ENCODE peak calls at places on chromosomes 3 and 15, in seven cellular contexts. One of them, this sample, is unnamed. For H3K9me3, the result is how much of the 10 kb centered on the place peaks cover.

GRCh38 chr3:149442845-149443544 is 31.5 kb upstream of the TM4SF4 start:
- DNase-seq in lung: no peak
- DNase-seq in astrocyte: peak
- DNase-seq in IMR-90: peak
- DNase-seq in CD4-positive, alpha-beta T cell: no peak
- DNase-seq in stomach: no peak
- DNase-seq in WERI-Rb-1: no peak
- DNase-seq in this sample: no peak

GRCh38 chr3:161171113-161171512 is 50.0 kb upstream of the NMD3 start:
- DNase-seq in WERI-Rb-1: no peak
- DNase-seq in stomach: no peak
- DNase-seq in CD4-positive, alpha-beta T cell: no peak
- DNase-seq in IMR-90: peak
- DNase-seq in lung: no peak
- DNase-seq in astrocyte: peak
- DNase-seq in this sample: no peak

GRCh38 chr15:58934521-58934920 is 1.0 kb upstream of the SLTM start:
- DNase-seq in CD4-positive, alpha-beta T cell: no peak
- DNase-seq in IMR-90: no peak
- DNase-seq in WERI-Rb-1: peak
- DNase-seq in astrocyte: no peak
- DNase-seq in stomach: no peak
- DNase-seq in lung: no peak
- DNase-seq in this sample: no peak

GRCh38 chr3:72031581-72031980 is 246.6 kb upstream of the PROK2 start:
- DNase-seq in stomach: no peak
- DNase-seq in CD4-positive, alpha-beta T cell: no peak
- DNase-seq in lung: no peak
- DNase-seq in WERI-Rb-1: no peak
- DNase-seq in IMR-90: peak
- DNase-seq in astrocyte: peak
- DNase-seq in this sample: no peak

GRCh38 chr15:31262143-31262530 is 64.5 kb upstream of the KLF13 start:
- DNase-seq in CD4-positive, alpha-beta T cell: no peak
- DNase-seq in stomach: peak
- DNase-seq in astrocyte: no peak
- DNase-seq in IMR-90: no peak
- DNase-seq in WERI-Rb-1: no peak
- DNase-seq in lung: no peak
- DNase-seq in this sample: peak

GRCh38 chr3:16277471-16277870 is 12.5 kb downstream of the OXNAD1 start:
- DNase-seq in CD4-positive, alpha-beta T cell: no peak
- DNase-seq in astrocyte: no peak
- DNase-seq in WERI-Rb-1: no peak
- DNase-seq in lung: no peak
- DNase-seq in IMR-90: peak
- DNase-seq in stomach: no peak
- DNase-seq in this sample: no peak

GRCh38 chr3:4841225-4841624 is 138.0 kb upstream of the BHLHE40 start:
- DNase-seq in lung: no peak
- DNase-seq in CD4-positive, alpha-beta T cell: no peak
- DNase-seq in astrocyte: peak
- DNase-seq in stomach: no peak
- DNase-seq in IMR-90: peak
- DNase-seq in WERI-Rb-1: no peak
- DNase-seq in this sample: no peak

GRCh38 chr3:101310580-101311375 is 9.6 kb downstream of the IMPG2 start:
- DNase-seq in astrocyte: peak
- DNase-seq in stomach: no peak
- DNase-seq in IMR-90: peak
- DNase-seq in WERI-Rb-1: no peak
- DNase-seq in lung: no peak
- DNase-seq in CD4-positive, alpha-beta T cell: no peak
- DNase-seq in this sample: no peak

GRCh38 chr15:35529784-35530183 is 16.2 kb downstream of the DPH6 start:
- DNase-seq in astrocyte: no peak
- DNase-seq in IMR-90: no peak
- DNase-seq in CD4-positive, alpha-beta T cell: no peak
- DNase-seq in stomach: no peak
- DNase-seq in lung: no peak
- DNase-seq in WERI-Rb-1: no peak
- DNase-seq in this sample: no peak

GRCh38 chr3:34675383-34676120 is 877.1 kb downstream of the PDCD6IP start:
- DNase-seq in IMR-90: no peak
- DNase-seq in CD4-positive, alpha-beta T cell: no peak
- DNase-seq in stomach: no peak
- DNase-seq in astrocyte: peak
- DNase-seq in lung: no peak
- DNase-seq in WERI-Rb-1: no peak
- DNase-seq in this sample: no peak

GRCh38 chr3:123262226-123262625 is 60.5 kb downstream of the SEC22A start:
- DNase-seq in CD4-positive, alpha-beta T cell: no peak
- DNase-seq in astrocyte: no peak
- DNase-seq in IMR-90: no peak
- DNase-seq in stomach: no peak
- DNase-seq in lung: no peak
- DNase-seq in WERI-Rb-1: no peak
- DNase-seq in this sample: no peak

GRCh38 chr15:36401586-36401966 is 177.8 kb upstream of the CDIN1 start:
- DNase-seq in WERI-Rb-1: no peak
- DNase-seq in astrocyte: no peak
- DNase-seq in IMR-90: no peak
- DNase-seq in CD4-positive, alpha-beta T cell: no peak
- DNase-seq in stomach: no peak
- DNase-seq in lung: no peak
- DNase-seq in this sample: no peak

GRCh38 chr3:1007890-1008289 is 84.9 kb upstream of the CNTN6 start:
- DNase-seq in IMR-90: no peak
- DNase-seq in stomach: no peak
- DNase-seq in lung: no peak
- DNase-seq in CD4-positive, alpha-beta T cell: no peak
- DNase-seq in WERI-Rb-1: no peak
- DNase-seq in astrocyte: peak
- DNase-seq in this sample: no peak
- H3K9me3 ChIP-seq in IMR-90: under half
- H3K9me3 ChIP-seq in stomach: under half
- H3K9me3 ChIP-seq in lung: under half
- H3K9me3 ChIP-seq in CD4-positive, alpha-beta T cell: under half
- H3K9me3 ChIP-seq in WERI-Rb-1: under half
- H3K9me3 ChIP-seq in astrocyte: under half
- H3K9me3 ChIP-seq in this sample: under half

GRCh38 chr15:90264649-90265048 is 823 bp upstream of the NGRN start:
- DNase-seq in astrocyte: no peak
- DNase-seq in CD4-positive, alpha-beta T cell: no peak
- DNase-seq in IMR-90: no peak
- DNase-seq in WERI-Rb-1: no peak
- DNase-seq in lung: no peak
- DNase-seq in stomach: peak
- DNase-seq in this sample: no peak

GRCh38 chr15:90266061-90266431 is 574 bp downstream of the NGRN start:
- DNase-seq in CD4-positive, alpha-beta T cell: peak
- DNase-seq in IMR-90: peak
- DNase-seq in astrocyte: peak
- DNase-seq in lung: no peak
- DNase-seq in stomach: peak
- DNase-seq in WERI-Rb-1: peak
- DNase-seq in this sample: no peak

GRCh38 chr15:90266485-90266884 is 1.0 kb downstream of the NGRN start:
- DNase-seq in astrocyte: no peak
- DNase-seq in stomach: peak
- DNase-seq in IMR-90: peak
- DNase-seq in CD4-positive, alpha-beta T cell: no peak
- DNase-seq in WERI-Rb-1: no peak
- DNase-seq in lung: no peak
- DNase-seq in this sample: no peak

GRCh38 chr15:90268415-90268814 is 2.9 kb downstream of the NGRN start:
- DNase-seq in lung: no peak
- DNase-seq in stomach: no peak
- DNase-seq in CD4-positive, alpha-beta T cell: no peak
- DNase-seq in IMR-90: no peak
- DNase-seq in WERI-Rb-1: no peak
- DNase-seq in astrocyte: no peak
- DNase-seq in this sample: no peak

DNA sequence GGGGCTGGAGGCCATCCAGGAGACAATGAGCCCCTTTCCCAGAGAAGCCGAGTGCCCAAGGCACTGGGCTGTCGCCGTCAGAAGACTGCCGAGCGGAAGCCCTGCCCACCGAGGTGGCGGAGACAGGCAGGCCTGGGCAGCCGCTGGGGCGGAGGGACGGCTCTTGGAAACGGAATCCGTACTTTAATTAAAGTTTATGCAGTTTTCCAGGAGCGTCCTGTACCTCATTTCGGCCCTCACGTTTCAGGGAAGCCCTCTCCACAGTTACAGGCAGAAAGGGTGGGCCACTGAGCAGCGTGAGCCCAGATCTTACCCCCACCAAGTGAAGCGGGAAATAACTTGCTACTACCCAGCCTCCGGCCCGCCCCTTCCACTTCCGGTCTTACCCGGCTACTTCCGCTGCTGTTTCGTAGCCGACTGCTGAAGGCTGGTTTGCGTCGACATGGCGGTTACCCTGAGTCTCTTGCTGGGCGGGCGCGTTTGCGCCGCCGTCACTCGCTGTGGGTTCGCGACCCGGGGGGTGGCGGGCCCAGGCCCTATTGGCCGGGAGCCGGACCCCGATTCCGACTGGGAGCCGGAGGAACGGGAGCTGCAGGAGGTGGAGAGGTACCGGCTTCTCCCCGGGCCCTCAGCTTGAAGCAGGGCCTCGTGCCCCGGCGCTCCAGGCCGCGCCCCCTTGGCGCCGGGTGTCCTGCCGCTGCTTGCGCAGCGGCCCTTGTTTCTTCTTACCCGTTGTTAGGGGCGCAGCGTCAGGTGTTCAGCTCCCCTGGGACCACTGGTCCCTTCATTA is at the start of gene NGRN:
- DNase-seq in stomach: peak
- DNase-seq in astrocyte: peak
- DNase-seq in CD4-positive, alpha-beta T cell: peak
- DNase-seq in WERI-Rb-1: peak
- DNase-seq in lung: peak
- DNase-seq in IMR-90: peak
- DNase-seq in this sample: peak
- TF ChIP-seq CTCF in stomach: no peak
- TF ChIP-seq CTCF in astrocyte: no peak
- TF ChIP-seq CTCF in CD4-positive, alpha-beta T cell: no peak
- TF ChIP-seq CTCF in WERI-Rb-1: no peak
- TF ChIP-seq CTCF in lung: no peak
- TF ChIP-seq CTCF in IMR-90: no peak
- TF ChIP-seq CTCF in this sample: no peak

DNA sequence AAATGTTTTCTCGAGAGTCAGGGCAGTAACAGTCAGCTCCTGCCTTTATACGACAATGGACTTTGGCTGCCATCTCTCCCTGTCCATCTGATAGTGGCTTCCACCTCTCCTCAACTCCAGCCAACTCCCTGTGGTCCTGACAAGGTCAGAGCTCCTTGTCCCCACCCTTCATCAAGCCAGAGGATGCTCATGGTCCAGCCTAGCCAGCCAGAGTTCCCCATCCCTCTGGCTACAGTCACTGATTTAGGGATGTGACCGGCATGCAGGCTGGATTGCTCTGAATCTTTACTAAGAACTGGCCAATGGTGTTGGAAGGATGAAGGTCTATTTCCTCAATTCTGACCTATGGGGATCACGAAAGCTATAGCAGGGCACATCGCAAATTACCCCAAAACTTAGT is 156.1 kb downstream of the OR4M2 start:
- DNase-seq in lung: no peak
- DNase-seq in WERI-Rb-1: no peak
- DNase-seq in stomach: no peak
- DNase-seq in IMR-90: no peak
- DNase-seq in astrocyte: no peak
- DNase-seq in CD4-positive, alpha-beta T cell: no peak
- DNase-seq in this sample: no peak
- H3K9me3 ChIP-seq in lung: under half
- H3K9me3 ChIP-seq in WERI-Rb-1: under half
- H3K9me3 ChIP-seq in stomach: under half
- H3K9me3 ChIP-seq in IMR-90: half or more
- H3K9me3 ChIP-seq in astrocyte: under half
- H3K9me3 ChIP-seq in CD4-positive, alpha-beta T cell: under half
- H3K9me3 ChIP-seq in this sample: half or more

GRCh38 chr3:9809615-9810356 is at the start of gene TTLL3:
- DNase-seq in lung: peak
- DNase-seq in CD4-positive, alpha-beta T cell: peak
- DNase-seq in IMR-90: peak
- DNase-seq in stomach: peak
- DNase-seq in WERI-Rb-1: peak
- DNase-seq in astrocyte: peak
- DNase-seq in this sample: peak
- TF ChIP-seq CTCF in lung: no peak
- TF ChIP-seq CTCF in CD4-positive, alpha-beta T cell: no peak
- TF ChIP-seq CTCF in IMR-90: no peak
- TF ChIP-seq CTCF in stomach: no peak
- TF ChIP-seq CTCF in WERI-Rb-1: no peak
- TF ChIP-seq CTCF in astrocyte: no peak
- TF ChIP-seq CTCF in this sample: no peak

GRCh38 chr15:25053000-25053815 is 98.4 kb downstream of the SNRPN start:
- DNase-seq in stomach: peak
- DNase-seq in astrocyte: no peak
- DNase-seq in IMR-90: no peak
- DNase-seq in lung: peak
- DNase-seq in WERI-Rb-1: no peak
- DNase-seq in CD4-positive, alpha-beta T cell: no peak
- DNase-seq in this sample: peak
- H3K9me3 ChIP-seq in stomach: half or more
- H3K9me3 ChIP-seq in astrocyte: half or more
- H3K9me3 ChIP-seq in IMR-90: half or more
- H3K9me3 ChIP-seq in lung: half or more
- H3K9me3 ChIP-seq in WERI-Rb-1: half or more
- H3K9me3 ChIP-seq in CD4-positive, alpha-beta T cell: half or more
- H3K9me3 ChIP-seq in this sample: half or more

GRCh38 chr3:150613709-150614480 is 10.8 kb downstream of the SELENOT start:
- DNase-seq in stomach: no peak
- DNase-seq in WERI-Rb-1: no peak
- DNase-seq in astrocyte: no peak
- DNase-seq in CD4-positive, alpha-beta T cell: no peak
- DNase-seq in IMR-90: no peak
- DNase-seq in lung: no peak
- DNase-seq in this sample: no peak
- TF ChIP-seq CTCF in stomach: no peak
- TF ChIP-seq CTCF in WERI-Rb-1: no peak
- TF ChIP-seq CTCF in astrocyte: no peak
- TF ChIP-seq CTCF in CD4-positive, alpha-beta T cell: no peak
- TF ChIP-seq CTCF in IMR-90: no peak
- TF ChIP-seq CTCF in lung: no peak
- TF ChIP-seq CTCF in this sample: no peak

DNA sequence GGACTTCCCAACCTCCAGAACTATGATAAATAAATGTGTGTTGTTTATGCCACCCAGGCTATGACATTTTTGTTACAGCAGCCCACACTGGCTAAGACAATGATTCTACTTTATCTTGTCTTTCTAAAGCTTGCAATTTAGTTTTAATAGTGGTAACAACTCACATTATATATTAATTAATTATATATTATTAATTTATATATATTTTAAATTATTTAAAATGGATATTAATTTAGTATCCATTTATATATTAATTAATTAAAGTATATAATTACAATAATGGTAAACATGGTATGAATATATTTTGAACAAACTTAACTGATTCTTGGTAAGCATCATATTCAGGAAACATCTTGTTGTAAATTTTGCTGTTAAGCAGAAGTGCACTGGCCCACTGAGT is 863.9 kb downstream of the MCTP2 start:
- DNase-seq in stomach: no peak
- DNase-seq in CD4-positive, alpha-beta T cell: no peak
- DNase-seq in IMR-90: no peak
- DNase-seq in WERI-Rb-1: no peak
- DNase-seq in lung: no peak
- DNase-seq in astrocyte: no peak
- DNase-seq in this sample: no peak
- H3K9me3 ChIP-seq in stomach: under half
- H3K9me3 ChIP-seq in CD4-positive, alpha-beta T cell: under half
- H3K9me3 ChIP-seq in IMR-90: under half
- H3K9me3 ChIP-seq in WERI-Rb-1: under half
- H3K9me3 ChIP-seq in lung: under half
- H3K9me3 ChIP-seq in astrocyte: under half
- H3K9me3 ChIP-seq in this sample: under half